ENCODE peak calls at places on chromosome 5, in five cellular contexts. Z, B, C, W and M are unnamed samples.

GRCh38 chr5:159456722-159457462 is 126.6 kb upstream of the IL12B start:
- DNase-seq in C (no peak), B (no peak), W (peak; percentile 83), Z (no peak), M (no peak)

GRCh38 chr5:1743061-1743768 is 56.4 kb downstream of the MRPL36 start:
- DNase-seq in C (no peak), B (no peak), Z (no peak), W (no peak), M (no peak)

GRCh38 chr5:139565411-139566305 is 4.5 kb downstream of the UBE2D2 start:
- DNase-seq in C (no peak), W (no peak), B (no peak), Z (peak; percentile 18), M (no peak)

GRCh38 chr5:53785924-53786323 is 225.5 kb downstream of the NDUFS4 start:
- DNase-seq in Z (no peak), C (no peak), B (no peak), W (no peak), M (no peak)

GRCh38 chr5:172744106-172745104 is 26.6 kb downstream of the DUSP1 start:
- DNase-seq in Z (peak; percentile 12), W (no peak), C (no peak), B (no peak), M (no peak)

GRCh38 chr5:132475939-132476852 is 14.4 kb downstream of the IRF1 start:
- DNase-seq in B (no peak), Z (peak; percentile 2), C (no peak), W (no peak), M (no peak)

GRCh38 chr5:61275841-61276240 is 56.2 kb upstream of the ZSWIM6 start:
- DNase-seq in C (no peak), B (peak; percentile 23), W (peak; percentile 88), Z (no peak), M (peak; percentile 61)

GRCh38 chr5:5105531-5105930 is 34.6 kb upstream of the ADAMTS16 start:
- DNase-seq in C (no peak), W (peak; percentile 45), B (no peak), Z (no peak), M (no peak)

GRCh38 chr5:38803246-38803645 is 42.6 kb upstream of the OSMR start:
- DNase-seq in Z (no peak), B (no peak), W (no peak), C (no peak), M (no peak)

GRCh38 chr5:83567741-83568530 is 96.4 kb downstream of the VCAN start:
- DNase-seq in Z (no peak), C (no peak), W (peak; percentile 83), B (no peak), M (peak; percentile 87)

GRCh38 chr5:25568989-25569625 is 924.3 kb upstream of the CDH10 start:
- DNase-seq in B (no peak), Z (no peak), C (no peak), W (peak; percentile 22), M (no peak)

GRCh38 chr5:92775711-92776615 is 805.1 kb downstream of the NR2F1-AS1 start:
- DNase-seq in Z (no peak), C (no peak), B (no peak), W (peak; percentile 64), M (no peak)

GRCh38 chr5:148972958-148973357 is 89.9 kb downstream of the SH3TC2 start:
- DNase-seq in Z (no peak), C (no peak), B (no peak), W (peak; percentile 97), M (peak; percentile 87)

GRCh38 chr5:132839426-132840301 is 9.2 kb upstream of the SHROOM1 start:
- DNase-seq in B (no peak), C (no peak), Z (no peak), W (peak; percentile 46), M (no peak)

GRCh38 chr5:14894748-14895147 is 23.2 kb upstream of the ANKH start:
- DNase-seq in B (no peak), W (no peak), Z (no peak), C (no peak), M (no peak)

GRCh38 chr5:178672635-178673034 is 45.8 kb upstream of the CLK4 start:
- DNase-seq in B (no peak), Z (no peak), C (no peak), W (no peak), M (no peak)

GRCh38 chr5:101897914-101898313 is 398.2 kb downstream of the SLCO4C1 start:
- DNase-seq in Z (no peak), W (no peak), C (no peak), B (no peak), M (no peak)

GRCh38 chr5:94674841-94675382 is 56.4 kb downstream of the SLF1 start:
- DNase-seq in C (no peak), W (peak; percentile 9), B (no peak), Z (no peak), M (no peak)

GRCh38 chr5:60339691-60340191 is 360.2 kb downstream of the DEPDC1B start:
- DNase-seq in Z (no peak), C (peak; percentile 14), B (peak; percentile 12), W (no peak), M (no peak)

GRCh38 chr5:61327761-61328753 is 4.0 kb upstream of the ZSWIM6 start:
- DNase-seq in Z (no peak), C (no peak), W (peak; percentile 94), B (no peak), M (peak; percentile 82)

GRCh38 chr5:75239681-75240080 is 3.0 kb upstream of the ANKRD31 start:
- DNase-seq in B (no peak), Z (no peak), C (no peak), W (no peak), M (no peak)

GRCh38 chr5:105907016-105907415 is 1763.7 kb downstream of the EFNA5 start:
- DNase-seq in B (no peak), Z (no peak), C (no peak), W (no peak), M (no peak)

GRCh38 chr5:157543825-157544622 is 31.6 kb downstream of the ADAM19 start:
- DNase-seq in B (no peak), Z (no peak), C (no peak), W (no peak), M (no peak)

GRCh38 chr5:57302164-57302563 is 128.3 kb downstream of the GPBP1 start:
- DNase-seq in Z (peak; percentile 6), W (peak; percentile 83), B (no peak), C (no peak), M (peak; percentile 54)

GRCh38 chr5:155699385-155699784 is 627.6 kb upstream of the SGCD start:
- DNase-seq in Z (no peak), C (no peak), W (no peak), B (no peak), M (no peak)

GRCh38 chr5:151873701-151874100 is 51.0 kb downstream of the GLRA1 start:
- DNase-seq in C (no peak), B (no peak), W (no peak), Z (no peak), M (no peak)

GRCh38 chr5:143527808-143528207 is 124.3 kb upstream of the NR3C1 start:
- DNase-seq in B (no peak), Z (no peak), W (peak; percentile 57), C (no peak), M (no peak)

GRCh38 chr5:115096034-115096769 is 73.5 kb downstream of the TRIM36 start:
- DNase-seq in Z (no peak), W (peak; percentile 60), B (no peak), C (no peak), M (no peak)

GRCh38 chr5:95530441-95530840 is 24.3 kb downstream of the SKIC3 start:
- DNase-seq in B (peak; percentile 0), W (peak; percentile 83), Z (no peak), C (no peak), M (peak; percentile 70)

GRCh38 chr5:172496671-172497371 is 42.5 kb upstream of the SH3PXD2B start:
- DNase-seq in W (no peak), C (no peak), Z (no peak), B (no peak), M (no peak)

GRCh38 chr5:56145511-56145910 is 87.6 kb downstream of the ANKRD55 start:
- DNase-seq in Z (no peak), W (no peak), B (no peak), C (no peak), M (no peak)

GRCh38 chr5:100904259-100904822 is 1.3 kb upstream of the ST8SIA4 start:
- DNase-seq in W (no peak), C (no peak), Z (peak; percentile 47), B (no peak), M (no peak)

GRCh38 chr5:72234265-72234700 is 85.8 kb downstream of the MRPS27 start:
- DNase-seq in Z (peak; percentile 31), W (peak; percentile 87), C (no peak), B (no peak), M (peak; percentile 60)

GRCh38 chr5:9447691-9448090 is 98.2 kb downstream of the SEMA5A start:
- DNase-seq in B (no peak), C (no peak), Z (no peak), W (peak; percentile 38), M (no peak)

GRCh38 chr5:57416246-57416996 is 66.2 kb downstream of the ACTBL2 start:
- DNase-seq in Z (no peak), B (no peak), W (no peak), C (no peak), M (no peak)